ENCODE peak calls at places on chromosomes 12 and 14, in nine cellular contexts. One of them, this sample, is unnamed.

GRCh38 chr12:107731376-107731775 is 29.6 kb downstream of the PRDM4 start:
- DNase-seq in activated CD4-positive, CD25-positive, alpha-beta regulatory T cell: no peak
- DNase-seq in Kasumi-1: no peak
- DNase-seq in GM18507: no peak
- DNase-seq in NCI-H510A treated with DMSO at 0.1 percent for 48 hours: no peak
- DNase-seq in Caki2: no peak
- DNase-seq in fibroblast of the aortic adventitia: no peak
- DNase-seq in DMS153: no peak
- DNase-seq in CD4-positive, CD25-positive, alpha-beta regulatory T cell: no peak
- DNase-seq in this sample: peak; percentile 73

GRCh38 chr14:35534884-35535793 is 1.2 kb downstream of the INSM2 start:
- DNase-seq in CD4-positive, CD25-positive, alpha-beta regulatory T cell: peak; percentile 68
- DNase-seq in Kasumi-1: peak; percentile 53
- DNase-seq in fibroblast of the aortic adventitia: peak; percentile 60
- DNase-seq in DMS153: no peak
- DNase-seq in activated CD4-positive, CD25-positive, alpha-beta regulatory T cell: peak; percentile 30
- DNase-seq in GM18507: peak; percentile 50
- DNase-seq in Caki2: peak; percentile 63
- DNase-seq in NCI-H510A treated with DMSO at 0.1 percent for 48 hours: peak; percentile 44
- DNase-seq in this sample: peak; percentile 49

GRCh38 chr12:78671295-78671694 is 193.3 kb upstream of the SYT1 start:
- DNase-seq in GM18507: no peak
- DNase-seq in fibroblast of the aortic adventitia: peak; percentile 87
- DNase-seq in Caki2: peak; percentile 46
- DNase-seq in DMS153: no peak
- DNase-seq in Kasumi-1: no peak
- DNase-seq in activated CD4-positive, CD25-positive, alpha-beta regulatory T cell: no peak
- DNase-seq in NCI-H510A treated with DMSO at 0.1 percent for 48 hours: no peak
- DNase-seq in CD4-positive, CD25-positive, alpha-beta regulatory T cell: no peak
- DNase-seq in this sample: no peak

GRCh38 chr12:84793558-84794367 is 118.8 kb downstream of the SLC6A15 start:
- DNase-seq in NCI-H510A treated with DMSO at 0.1 percent for 48 hours: no peak
- DNase-seq in fibroblast of the aortic adventitia: peak; percentile 44
- DNase-seq in Caki2: no peak
- DNase-seq in activated CD4-positive, CD25-positive, alpha-beta regulatory T cell: no peak
- DNase-seq in GM18507: no peak
- DNase-seq in Kasumi-1: no peak
- DNase-seq in CD4-positive, CD25-positive, alpha-beta regulatory T cell: no peak
- DNase-seq in DMS153: no peak
- DNase-seq in this sample: no peak

GRCh38 chr14:67359319-67359774 is 257 bp downstream of the ATP6V1D start:
- DNase-seq in Kasumi-1: no peak
- DNase-seq in Caki2: peak; percentile 5
- DNase-seq in CD4-positive, CD25-positive, alpha-beta regulatory T cell: peak; percentile 6
- DNase-seq in fibroblast of the aortic adventitia: peak; percentile 63
- DNase-seq in activated CD4-positive, CD25-positive, alpha-beta regulatory T cell: no peak
- DNase-seq in DMS153: no peak
- DNase-seq in GM18507: no peak
- DNase-seq in NCI-H510A treated with DMSO at 0.1 percent for 48 hours: no peak
- DNase-seq in this sample: no peak

GRCh38 chr12:26884765-26885576 is 52.0 kb upstream of the ITPR2 start:
- DNase-seq in DMS153: peak; percentile 82
- DNase-seq in CD4-positive, CD25-positive, alpha-beta regulatory T cell: peak; percentile 84
- DNase-seq in fibroblast of the aortic adventitia: peak; percentile 85
- DNase-seq in NCI-H510A treated with DMSO at 0.1 percent for 48 hours: peak; percentile 91
- DNase-seq in activated CD4-positive, CD25-positive, alpha-beta regulatory T cell: peak; percentile 63
- DNase-seq in Kasumi-1: peak; percentile 96
- DNase-seq in GM18507: peak; percentile 60
- DNase-seq in Caki2: peak; percentile 74
- DNase-seq in this sample: peak; percentile 63

GRCh38 chr12:113418213-113418879 is 3.8 kb upstream of the SDSL start:
- DNase-seq in Kasumi-1: no peak
- DNase-seq in CD4-positive, CD25-positive, alpha-beta regulatory T cell: no peak
- DNase-seq in NCI-H510A treated with DMSO at 0.1 percent for 48 hours: no peak
- DNase-seq in DMS153: no peak
- DNase-seq in activated CD4-positive, CD25-positive, alpha-beta regulatory T cell: no peak
- DNase-seq in Caki2: peak; percentile 58
- DNase-seq in fibroblast of the aortic adventitia: peak; percentile 56
- DNase-seq in GM18507: no peak
- DNase-seq in this sample: no peak

GRCh38 chr12:53984901-53985357 is at the start of gene HOXC10:
- DNase-seq in Caki2: peak; percentile 92
- DNase-seq in fibroblast of the aortic adventitia: peak; percentile 84
- DNase-seq in CD4-positive, CD25-positive, alpha-beta regulatory T cell: peak; percentile 52
- DNase-seq in NCI-H510A treated with DMSO at 0.1 percent for 48 hours: peak; percentile 82
- DNase-seq in GM18507: peak; percentile 61
- DNase-seq in DMS153: peak; percentile 37
- DNase-seq in activated CD4-positive, CD25-positive, alpha-beta regulatory T cell: no peak
- DNase-seq in Kasumi-1: no peak
- DNase-seq in this sample: no peak

GRCh38 chr14:100573009-100573756 is 14.0 kb downstream of the BEGAIN start:
- DNase-seq in activated CD4-positive, CD25-positive, alpha-beta regulatory T cell: no peak
- DNase-seq in Caki2: no peak
- DNase-seq in GM18507: no peak
- DNase-seq in CD4-positive, CD25-positive, alpha-beta regulatory T cell: no peak
- DNase-seq in Kasumi-1: no peak
- DNase-seq in NCI-H510A treated with DMSO at 0.1 percent for 48 hours: no peak
- DNase-seq in DMS153: no peak
- DNase-seq in fibroblast of the aortic adventitia: no peak
- DNase-seq in this sample: no peak

GRCh38 chr12:20883288-20883687 is 72.8 kb downstream of the SLCO1B3 start:
- DNase-seq in NCI-H510A treated with DMSO at 0.1 percent for 48 hours: no peak
- DNase-seq in Caki2: no peak
- DNase-seq in Kasumi-1: no peak
- DNase-seq in DMS153: no peak
- DNase-seq in activated CD4-positive, CD25-positive, alpha-beta regulatory T cell: no peak
- DNase-seq in GM18507: no peak
- DNase-seq in CD4-positive, CD25-positive, alpha-beta regulatory T cell: no peak
- DNase-seq in fibroblast of the aortic adventitia: peak; percentile 93
- DNase-seq in this sample: no peak

GRCh38 chr12:1806301-1807106 is 13.9 kb upstream of the LRTM2 start:
- DNase-seq in GM18507: no peak
- DNase-seq in Kasumi-1: peak; percentile 21
- DNase-seq in fibroblast of the aortic adventitia: peak; percentile 67
- DNase-seq in NCI-H510A treated with DMSO at 0.1 percent for 48 hours: no peak
- DNase-seq in DMS153: no peak
- DNase-seq in activated CD4-positive, CD25-positive, alpha-beta regulatory T cell: no peak
- DNase-seq in Caki2: no peak
- DNase-seq in CD4-positive, CD25-positive, alpha-beta regulatory T cell: no peak
- DNase-seq in this sample: peak; percentile 21

GRCh38 chr14:93925374-93925895 is 1.7 kb upstream of the FAM181A start:
- DNase-seq in activated CD4-positive, CD25-positive, alpha-beta regulatory T cell: no peak
- DNase-seq in fibroblast of the aortic adventitia: no peak
- DNase-seq in CD4-positive, CD25-positive, alpha-beta regulatory T cell: no peak
- DNase-seq in DMS153: no peak
- DNase-seq in NCI-H510A treated with DMSO at 0.1 percent for 48 hours: no peak
- DNase-seq in Kasumi-1: no peak
- DNase-seq in GM18507: no peak
- DNase-seq in Caki2: no peak
- DNase-seq in this sample: no peak

GRCh38 chr14:20624495-20625070 is 16.9 kb downstream of the OR6S1 start:
- DNase-seq in GM18507: no peak
- DNase-seq in DMS153: no peak
- DNase-seq in Caki2: peak; percentile 65
- DNase-seq in Kasumi-1: no peak
- DNase-seq in CD4-positive, CD25-positive, alpha-beta regulatory T cell: peak; percentile 38
- DNase-seq in NCI-H510A treated with DMSO at 0.1 percent for 48 hours: no peak
- DNase-seq in fibroblast of the aortic adventitia: peak; percentile 65
- DNase-seq in activated CD4-positive, CD25-positive, alpha-beta regulatory T cell: no peak
- DNase-seq in this sample: no peak

GRCh38 chr12:107749094-107749493 is 11.8 kb downstream of the PRDM4 start:
- DNase-seq in DMS153: no peak
- DNase-seq in GM18507: no peak
- DNase-seq in Kasumi-1: no peak
- DNase-seq in NCI-H510A treated with DMSO at 0.1 percent for 48 hours: no peak
- DNase-seq in Caki2: no peak
- DNase-seq in fibroblast of the aortic adventitia: peak; percentile 33
- DNase-seq in activated CD4-positive, CD25-positive, alpha-beta regulatory T cell: no peak
- DNase-seq in CD4-positive, CD25-positive, alpha-beta regulatory T cell: no peak
- DNase-seq in this sample: no peak

GRCh38 chr12:123987022-123987421 is 14.0 kb downstream of the ZNF664 start:
- DNase-seq in activated CD4-positive, CD25-positive, alpha-beta regulatory T cell: no peak
- DNase-seq in GM18507: no peak
- DNase-seq in CD4-positive, CD25-positive, alpha-beta regulatory T cell: no peak
- DNase-seq in DMS153: no peak
- DNase-seq in NCI-H510A treated with DMSO at 0.1 percent for 48 hours: no peak
- DNase-seq in fibroblast of the aortic adventitia: no peak
- DNase-seq in Caki2: no peak
- DNase-seq in Kasumi-1: no peak
- DNase-seq in this sample: no peak

GRCh38 chr12:56645201-56645716 is 525 bp downstream of the ATP5F1B start:
- DNase-seq in Caki2: peak; percentile 23
- DNase-seq in NCI-H510A treated with DMSO at 0.1 percent for 48 hours: no peak
- DNase-seq in CD4-positive, CD25-positive, alpha-beta regulatory T cell: no peak
- DNase-seq in Kasumi-1: no peak
- DNase-seq in activated CD4-positive, CD25-positive, alpha-beta regulatory T cell: no peak
- DNase-seq in GM18507: no peak
- DNase-seq in DMS153: no peak
- DNase-seq in fibroblast of the aortic adventitia: no peak
- DNase-seq in this sample: no peak

GRCh38 chr12:51980051-51980808 is 26.5 kb upstream of the TAMALIN start:
- DNase-seq in GM18507: peak; percentile 68
- DNase-seq in Caki2: peak; percentile 87
- DNase-seq in activated CD4-positive, CD25-positive, alpha-beta regulatory T cell: peak; percentile 29
- DNase-seq in NCI-H510A treated with DMSO at 0.1 percent for 48 hours: peak; percentile 79
- DNase-seq in CD4-positive, CD25-positive, alpha-beta regulatory T cell: peak; percentile 67
- DNase-seq in DMS153: no peak
- DNase-seq in Kasumi-1: peak; percentile 75
- DNase-seq in fibroblast of the aortic adventitia: peak; percentile 74
- DNase-seq in this sample: peak; percentile 66

GRCh38 chr12:24554612-24555300 is 394.1 kb downstream of the BCAT1 start:
- DNase-seq in GM18507: no peak
- DNase-seq in Caki2: no peak
- DNase-seq in activated CD4-positive, CD25-positive, alpha-beta regulatory T cell: no peak
- DNase-seq in fibroblast of the aortic adventitia: no peak
- DNase-seq in CD4-positive, CD25-positive, alpha-beta regulatory T cell: no peak
- DNase-seq in NCI-H510A treated with DMSO at 0.1 percent for 48 hours: peak; percentile 59
- DNase-seq in DMS153: no peak
- DNase-seq in Kasumi-1: no peak
- DNase-seq in this sample: no peak

GRCh38 chr14:58882577-58883018 is 244.8 kb downstream of the DACT1 start:
- DNase-seq in fibroblast of the aortic adventitia: peak; percentile 86
- DNase-seq in Kasumi-1: no peak
- DNase-seq in DMS153: peak; percentile 82
- DNase-seq in GM18507: no peak
- DNase-seq in Caki2: no peak
- DNase-seq in CD4-positive, CD25-positive, alpha-beta regulatory T cell: no peak
- DNase-seq in activated CD4-positive, CD25-positive, alpha-beta regulatory T cell: no peak
- DNase-seq in NCI-H510A treated with DMSO at 0.1 percent for 48 hours: no peak
- DNase-seq in this sample: no peak

GRCh38 chr12:120939523-120939922 is 35.4 kb upstream of the SPPL3 start:
- DNase-seq in Kasumi-1: peak; percentile 64
- DNase-seq in Caki2: no peak
- DNase-seq in CD4-positive, CD25-positive, alpha-beta regulatory T cell: no peak
- DNase-seq in DMS153: no peak
- DNase-seq in fibroblast of the aortic adventitia: no peak
- DNase-seq in NCI-H510A treated with DMSO at 0.1 percent for 48 hours: no peak
- DNase-seq in GM18507: no peak
- DNase-seq in activated CD4-positive, CD25-positive, alpha-beta regulatory T cell: no peak
- DNase-seq in this sample: no peak

GRCh38 chr12:16093825-16094224 is 182.7 kb downstream of the DERA start:
- DNase-seq in DMS153: no peak
- DNase-seq in Kasumi-1: no peak
- DNase-seq in activated CD4-positive, CD25-positive, alpha-beta regulatory T cell: no peak
- DNase-seq in CD4-positive, CD25-positive, alpha-beta regulatory T cell: no peak
- DNase-seq in GM18507: no peak
- DNase-seq in Caki2: no peak
- DNase-seq in fibroblast of the aortic adventitia: no peak
- DNase-seq in NCI-H510A treated with DMSO at 0.1 percent for 48 hours: no peak
- DNase-seq in this sample: no peak

GRCh38 chr12:76329163-76329562 is 19.1 kb downstream of the BBS10 start:
- DNase-seq in fibroblast of the aortic adventitia: peak; percentile 97
- DNase-seq in CD4-positive, CD25-positive, alpha-beta regulatory T cell: no peak
- DNase-seq in DMS153: no peak
- DNase-seq in NCI-H510A treated with DMSO at 0.1 percent for 48 hours: no peak
- DNase-seq in Kasumi-1: no peak
- DNase-seq in GM18507: no peak
- DNase-seq in Caki2: peak; percentile 61
- DNase-seq in activated CD4-positive, CD25-positive, alpha-beta regulatory T cell: no peak
- DNase-seq in this sample: no peak

GRCh38 chr12:48015954-48016353 is 11.7 kb upstream of the COL2A1 start:
- DNase-seq in NCI-H510A treated with DMSO at 0.1 percent for 48 hours: no peak
- DNase-seq in DMS153: no peak
- DNase-seq in Kasumi-1: no peak
- DNase-seq in activated CD4-positive, CD25-positive, alpha-beta regulatory T cell: no peak
- DNase-seq in GM18507: no peak
- DNase-seq in fibroblast of the aortic adventitia: no peak
- DNase-seq in Caki2: peak; percentile 18
- DNase-seq in CD4-positive, CD25-positive, alpha-beta regulatory T cell: no peak
- DNase-seq in this sample: no peak

GRCh38 chr14:102047808-102048540 is 38.9 kb downstream of the HSP90AA1 start:
- DNase-seq in Caki2: no peak
- DNase-seq in CD4-positive, CD25-positive, alpha-beta regulatory T cell: no peak
- DNase-seq in fibroblast of the aortic adventitia: no peak
- DNase-seq in activated CD4-positive, CD25-positive, alpha-beta regulatory T cell: no peak
- DNase-seq in Kasumi-1: no peak
- DNase-seq in NCI-H510A treated with DMSO at 0.1 percent for 48 hours: no peak
- DNase-seq in DMS153: no peak
- DNase-seq in GM18507: no peak
- DNase-seq in this sample: no peak

GRCh38 chr12:76135456-76135855 is 51.0 kb upstream of the NAP1L1 start:
- DNase-seq in GM18507: no peak
- DNase-seq in activated CD4-positive, CD25-positive, alpha-beta regulatory T cell: no peak
- DNase-seq in NCI-H510A treated with DMSO at 0.1 percent for 48 hours: no peak
- DNase-seq in CD4-positive, CD25-positive, alpha-beta regulatory T cell: no peak
- DNase-seq in DMS153: no peak
- DNase-seq in Kasumi-1: no peak
- DNase-seq in fibroblast of the aortic adventitia: peak; percentile 79
- DNase-seq in Caki2: no peak
- DNase-seq in this sample: no peak

GRCh38 chr14:93789366-93790130 is 1.3 kb upstream of the PRIMA1 start:
- DNase-seq in CD4-positive, CD25-positive, alpha-beta regulatory T cell: no peak
- DNase-seq in GM18507: no peak
- DNase-seq in Kasumi-1: no peak
- DNase-seq in fibroblast of the aortic adventitia: no peak
- DNase-seq in activated CD4-positive, CD25-positive, alpha-beta regulatory T cell: no peak
- DNase-seq in DMS153: peak; percentile 4
- DNase-seq in NCI-H510A treated with DMSO at 0.1 percent for 48 hours: peak; percentile 32
- DNase-seq in Caki2: peak; percentile 12
- DNase-seq in this sample: no peak

GRCh38 chr14:88937706-88938105 is 113.3 kb downstream of the TTC8 start:
- DNase-seq in Caki2: no peak
- DNase-seq in GM18507: no peak
- DNase-seq in fibroblast of the aortic adventitia: no peak
- DNase-seq in activated CD4-positive, CD25-positive, alpha-beta regulatory T cell: no peak
- DNase-seq in Kasumi-1: no peak
- DNase-seq in DMS153: no peak
- DNase-seq in NCI-H510A treated with DMSO at 0.1 percent for 48 hours: no peak
- DNase-seq in CD4-positive, CD25-positive, alpha-beta regulatory T cell: no peak
- DNase-seq in this sample: no peak

GRCh38 chr12:113134521-113134951 is 1.0 kb downstream of the RASAL1 start:
- DNase-seq in Caki2: no peak
- DNase-seq in CD4-positive, CD25-positive, alpha-beta regulatory T cell: no peak
- DNase-seq in fibroblast of the aortic adventitia: no peak
- DNase-seq in DMS153: no peak
- DNase-seq in NCI-H510A treated with DMSO at 0.1 percent for 48 hours: peak; percentile 39
- DNase-seq in Kasumi-1: no peak
- DNase-seq in activated CD4-positive, CD25-positive, alpha-beta regulatory T cell: no peak
- DNase-seq in GM18507: no peak
- DNase-seq in this sample: no peak

GRCh38 chr12:130429656-130430505 is 92.2 kb downstream of the PIWIL1 start:
- DNase-seq in fibroblast of the aortic adventitia: no peak
- DNase-seq in CD4-positive, CD25-positive, alpha-beta regulatory T cell: no peak
- DNase-seq in GM18507: no peak
- DNase-seq in DMS153: no peak
- DNase-seq in activated CD4-positive, CD25-positive, alpha-beta regulatory T cell: no peak
- DNase-seq in NCI-H510A treated with DMSO at 0.1 percent for 48 hours: no peak
- DNase-seq in Kasumi-1: no peak
- DNase-seq in Caki2: no peak
- DNase-seq in this sample: no peak

GRCh38 chr14:85634205-85634604 is 104.3 kb downstream of the FLRT2 start:
- DNase-seq in CD4-positive, CD25-positive, alpha-beta regulatory T cell: no peak
- DNase-seq in fibroblast of the aortic adventitia: no peak
- DNase-seq in Caki2: no peak
- DNase-seq in activated CD4-positive, CD25-positive, alpha-beta regulatory T cell: no peak
- DNase-seq in Kasumi-1: no peak
- DNase-seq in DMS153: peak; percentile 19
- DNase-seq in NCI-H510A treated with DMSO at 0.1 percent for 48 hours: no peak
- DNase-seq in GM18507: no peak
- DNase-seq in this sample: no peak

GRCh38 chr12:90390947-90391346 is 564.0 kb downstream of the CCER1 start:
- DNase-seq in CD4-positive, CD25-positive, alpha-beta regulatory T cell: no peak
- DNase-seq in activated CD4-positive, CD25-positive, alpha-beta regulatory T cell: no peak
- DNase-seq in GM18507: no peak
- DNase-seq in Kasumi-1: peak; percentile 90
- DNase-seq in Caki2: no peak
- DNase-seq in fibroblast of the aortic adventitia: peak; percentile 34
- DNase-seq in DMS153: no peak
- DNase-seq in NCI-H510A treated with DMSO at 0.1 percent for 48 hours: no peak
- DNase-seq in this sample: no peak